ENCODE peak calls at places on chromosome 5, in nine cellular contexts. B is prostate gland; E is KG1; L is stimulated activated CD4-positive, alpha-beta T cell treated with anti-CD3 and anti-CD28 coated beads, Interleukin-2, amount 100 ng/mL, for 24 hours; Z is RCC 7860; J is activated CD8-positive, alpha-beta memory T cell treated with anti-CD3 and anti-CD28 coated beads, Interleukin-2, amount 50 U/mL, for 48 hours; W is LoVo; O is neuronal stem cell; I is NCI-H69. A is an unnamed sample.
A peak's percentile ranks its signal among the peaks of the same experiment; 100 is the strongest.

GRCh38 chr5:68746220-68747076 is 347.4 kb upstream of the SLC30A5 start:
- DNase-seq in B (peak; percentile 67), E (no peak), L (no peak), Z (peak; percentile 6), J (no peak), W (no peak), O (no peak), I (no peak), A (no peak)

GRCh38 chr5:95812100-95812472 is 10.4 kb downstream of the GLRX start:
- DNase-seq in B (no peak), E (no peak), L (peak; percentile 44), Z (no peak), J (peak; percentile 65), W (no peak), O (no peak), I (no peak), A (no peak)

GRCh38 chr5:116923344-116923743 is 348.7 kb upstream of the SEMA6A start:
- DNase-seq in B (no peak), E (no peak), L (no peak), Z (no peak), J (no peak), W (no peak), O (peak; percentile 40), I (peak; percentile 75), A (no peak)

GRCh38 chr5:86971034-86971511 is 296.6 kb upstream of the RASA1 start:
- DNase-seq in B (no peak), E (no peak), L (no peak), Z (no peak), J (no peak), W (no peak), O (no peak), I (peak; percentile 13), A (no peak)

GRCh38 chr5:143108498-143109128 is 294.9 kb downstream of the NR3C1 start:
- DNase-seq in B (peak; percentile 55), E (no peak), L (no peak), Z (no peak), J (no peak), W (peak; percentile 15), O (no peak), I (peak; percentile 97), A (no peak)

GRCh38 chr5:129410488-129410887 is 49.6 kb upstream of the ADAMTS19 start:
- DNase-seq in B (no peak), E (no peak), L (no peak), Z (no peak), J (no peak), W (no peak), O (peak; percentile 11), I (no peak), A (peak; percentile 46)

GRCh38 chr5:71783891-71784290 is 64.8 kb downstream of the CARTPT start:
- DNase-seq in B (no peak), E (no peak), L (no peak), Z (no peak), J (no peak), W (no peak), O (no peak), I (no peak), A (no peak)

GRCh38 chr5:160685219-160685618 is 166.8 kb downstream of the ATP10B start:
- DNase-seq in B (no peak), E (no peak), L (no peak), Z (no peak), J (no peak), W (peak; percentile 78), O (no peak), I (peak; percentile 68), A (no peak)

GRCh38 chr5:10521466-10522223 is 42.2 kb upstream of the ANKRD33B start:
- DNase-seq in B (no peak), E (no peak), L (peak; percentile 13), Z (no peak), J (no peak), W (no peak), O (no peak), I (peak; percentile 21), A (no peak)

GRCh38 chr5:172849636-172850453 is 15.8 kb downstream of the ERGIC1 start:
- DNase-seq in B (peak; percentile 84), E (no peak), L (no peak), Z (peak; percentile 87), J (no peak), W (peak; percentile 39), O (no peak), I (no peak), A (no peak)

GRCh38 chr5:139678751-139679750 is 30.9 kb downstream of the CXXC5 start:
- DNase-seq in B (no peak), E (no peak), L (no peak), Z (no peak), J (no peak), W (no peak), O (no peak), I (peak; percentile 33), A (no peak)

GRCh38 chr5:179195561-179196419 is 135.6 kb downstream of the ZNF354C start:
- DNase-seq in B (no peak), E (no peak), L (no peak), Z (no peak), J (no peak), W (no peak), O (no peak), I (no peak), A (no peak)

GRCh38 chr5:54180616-54181015 is 129.8 kb downstream of the ARL15 start:
- DNase-seq in B (no peak), E (no peak), L (no peak), Z (no peak), J (no peak), W (no peak), O (peak; percentile 67), I (no peak), A (no peak)

GRCh38 chr5:120252839-120253238 is 211.3 kb upstream of the PRR16 start:
- DNase-seq in B (no peak), E (no peak), L (no peak), Z (peak; percentile 17), J (no peak), W (no peak), O (no peak), I (peak; percentile 74), A (peak; percentile 72)

GRCh38 chr5:149632311-149633251 is 51.3 kb downstream of the ARHGEF37 start:
- DNase-seq in B (no peak), E (no peak), L (peak; percentile 9), Z (peak; percentile 89), J (no peak), W (peak; percentile 26), O (no peak), I (no peak), A (peak; percentile 19)

GRCh38 chr5:90421136-90421535 is 11.6 kb upstream of the CETN3 start:
- DNase-seq in B (no peak), E (no peak), L (no peak), Z (no peak), J (no peak), W (no peak), O (no peak), I (peak; percentile 49), A (no peak)

GRCh38 chr5:85533324-85533723 is 1084.4 kb upstream of the COX7C start:
- DNase-seq in B (no peak), E (no peak), L (no peak), Z (no peak), J (no peak), W (no peak), O (no peak), I (peak; percentile 90), A (no peak)

GRCh38 chr5:35198681-35199080 is 31.6 kb downstream of the PRLR start:
- DNase-seq in B (no peak), E (no peak), L (no peak), Z (no peak), J (no peak), W (no peak), O (no peak), I (no peak), A (no peak)

GRCh38 chr5:180209137-180209581 is at the start of gene RASGEF1C:
- DNase-seq in B (peak; percentile 44), E (peak; percentile 32), L (peak; percentile 78), Z (no peak), J (peak; percentile 88), W (peak; percentile 85), O (peak; percentile 75), I (peak; percentile 86), A (peak; percentile 0)

GRCh38 chr5:160390787-160391696 is 8.8 kb downstream of the FAM200C start:
- DNase-seq in B (no peak), E (no peak), L (no peak), Z (peak; percentile 14), J (no peak), W (peak; percentile 11), O (no peak), I (peak; percentile 48), A (no peak)

GRCh38 chr5:142960309-142960696 is 190.1 kb downstream of the ARHGAP26 start:
- DNase-seq in B (no peak), E (no peak), L (no peak), Z (peak; percentile 94), J (no peak), W (peak; percentile 51), O (no peak), I (no peak), A (no peak)

GRCh38 chr5:169801781-169802180 is 164.7 kb downstream of the DOCK2 start:
- DNase-seq in B (no peak), E (no peak), L (no peak), Z (no peak), J (no peak), W (no peak), O (no peak), I (no peak), A (no peak)

GRCh38 chr5:111742166-111742565 is 14.8 kb downstream of the NREP start:
- DNase-seq in B (no peak), E (no peak), L (no peak), Z (no peak), J (no peak), W (no peak), O (no peak), I (peak; percentile 63), A (no peak)

GRCh38 chr5:77955577-77955976 is 179.4 kb upstream of the TBCA start:
- DNase-seq in B (no peak), E (no peak), L (no peak), Z (no peak), J (no peak), W (peak; percentile 41), O (no peak), I (no peak), A (no peak)

GRCh38 chr5:90112293-90112692 is 297.3 kb downstream of the CETN3 start:
- DNase-seq in B (no peak), E (no peak), L (no peak), Z (no peak), J (no peak), W (no peak), O (no peak), I (no peak), A (no peak)

GRCh38 chr5:133868946-133869674 is 99.3 kb downstream of the C5orf15 start:
- DNase-seq in B (peak; percentile 61), E (peak; percentile 4), L (peak; percentile 87), Z (peak; percentile 37), J (peak; percentile 87), W (peak; percentile 73), O (peak; percentile 54), I (peak; percentile 71), A (peak; percentile 77)

GRCh38 chr5:141402553-141403328 is at the start of gene PCDHGA9:
- DNase-seq in B (no peak), E (no peak), L (no peak), Z (no peak), J (no peak), W (peak; percentile 29), O (no peak), I (peak; percentile 73), A (peak; percentile 6)

GRCh38 chr5:17118631-17119030 is 98.8 kb upstream of the BASP1 start:
- DNase-seq in B (no peak), E (peak; percentile 81), L (peak; percentile 8), Z (peak; percentile 96), J (no peak), W (peak; percentile 89), O (no peak), I (peak; percentile 60), A (no peak)

GRCh38 chr5:126939887-126940286 is 90.5 kb downstream of the MARCHF3 start:
- DNase-seq in B (no peak), E (no peak), L (no peak), Z (no peak), J (no peak), W (no peak), O (no peak), I (no peak), A (no peak)

GRCh38 chr5:29878599-29878998 is 1314.9 kb upstream of the CDH6 start:
- DNase-seq in B (no peak), E (no peak), L (no peak), Z (no peak), J (no peak), W (no peak), O (no peak), I (no peak), A (no peak)

GRCh38 chr5:112004867-112005532 is 248.0 kb upstream of the NREP start:
- DNase-seq in B (no peak), E (no peak), L (no peak), Z (peak; percentile 81), J (no peak), W (no peak), O (no peak), I (no peak), A (no peak)

A was measured in NCI-H510A treated with DMSO at 0.1 percent for 48 hours.